ENCODE peak calls at places on chromosomes 11 and 22, in six cellular contexts. One of them, this sample, is unnamed.

GRCh38 chr11:32438883-32439487 is 3.6 kb upstream of the WT1 start:
- DNase-seq in NT2/D1: no peak
- DNase-seq in mesenchymal stem cell: peak
- DNase-seq in C1 segment of cervical spinal cord: no peak
- DNase-seq in NCI-H748 treated with DMSO at 0.1 percent for 48 hours: no peak
- DNase-seq in activated CD4-positive, alpha-beta T cell treated with anti-CD3 and anti-CD28 coated beads, Interleukin-2, amount 50 U/mL, for 48 hours: no peak
- DNase-seq in this sample: peak

GRCh38 chr11:60981515-60981914 is 10.0 kb downstream of the CD6 start:
- DNase-seq in NT2/D1: no peak
- DNase-seq in mesenchymal stem cell: no peak
- DNase-seq in activated CD4-positive, alpha-beta T cell treated with anti-CD3 and anti-CD28 coated beads, Interleukin-2, amount 50 U/mL, for 48 hours: peak
- DNase-seq in C1 segment of cervical spinal cord: no peak
- DNase-seq in NCI-H748 treated with DMSO at 0.1 percent for 48 hours: no peak
- DNase-seq in this sample: no peak

GRCh38 chr11:121722431-121723256 is 269.9 kb upstream of the SORL1-AS1 start:
- DNase-seq in NCI-H748 treated with DMSO at 0.1 percent for 48 hours: peak
- DNase-seq in C1 segment of cervical spinal cord: peak
- DNase-seq in mesenchymal stem cell: peak
- DNase-seq in activated CD4-positive, alpha-beta T cell treated with anti-CD3 and anti-CD28 coated beads, Interleukin-2, amount 50 U/mL, for 48 hours: no peak
- DNase-seq in NT2/D1: peak
- DNase-seq in this sample: no peak

GRCh38 chr22:49966716-49967332 is 6.3 kb downstream of the PIM3 start:
- DNase-seq in activated CD4-positive, alpha-beta T cell treated with anti-CD3 and anti-CD28 coated beads, Interleukin-2, amount 50 U/mL, for 48 hours: peak
- DNase-seq in mesenchymal stem cell: peak
- DNase-seq in NT2/D1: no peak
- DNase-seq in NCI-H748 treated with DMSO at 0.1 percent for 48 hours: no peak
- DNase-seq in C1 segment of cervical spinal cord: no peak
- DNase-seq in this sample: no peak

GRCh38 chr22:41092023-41092817 is at the start of gene EP300:
- DNase-seq in NCI-H748 treated with DMSO at 0.1 percent for 48 hours: peak
- DNase-seq in NT2/D1: peak
- DNase-seq in mesenchymal stem cell: peak
- DNase-seq in C1 segment of cervical spinal cord: peak
- DNase-seq in activated CD4-positive, alpha-beta T cell treated with anti-CD3 and anti-CD28 coated beads, Interleukin-2, amount 50 U/mL, for 48 hours: peak
- DNase-seq in this sample: peak

GRCh38 chr11:73622920-73623593 is 23.3 kb upstream of the PLEKHB1 start:
- DNase-seq in NCI-H748 treated with DMSO at 0.1 percent for 48 hours: no peak
- DNase-seq in NT2/D1: no peak
- DNase-seq in activated CD4-positive, alpha-beta T cell treated with anti-CD3 and anti-CD28 coated beads, Interleukin-2, amount 50 U/mL, for 48 hours: no peak
- DNase-seq in C1 segment of cervical spinal cord: no peak
- DNase-seq in mesenchymal stem cell: no peak
- DNase-seq in this sample: no peak

GRCh38 chr11:12353534-12353933 is 23.8 kb upstream of the PARVA start:
- DNase-seq in NCI-H748 treated with DMSO at 0.1 percent for 48 hours: no peak
- DNase-seq in mesenchymal stem cell: no peak
- DNase-seq in NT2/D1: no peak
- DNase-seq in C1 segment of cervical spinal cord: no peak
- DNase-seq in activated CD4-positive, alpha-beta T cell treated with anti-CD3 and anti-CD28 coated beads, Interleukin-2, amount 50 U/mL, for 48 hours: no peak
- DNase-seq in this sample: no peak

GRCh38 chr11:74720596-74721478 is 10.4 kb downstream of the CHRDL2 start:
- DNase-seq in mesenchymal stem cell: peak
- DNase-seq in NT2/D1: no peak
- DNase-seq in activated CD4-positive, alpha-beta T cell treated with anti-CD3 and anti-CD28 coated beads, Interleukin-2, amount 50 U/mL, for 48 hours: no peak
- DNase-seq in NCI-H748 treated with DMSO at 0.1 percent for 48 hours: no peak
- DNase-seq in C1 segment of cervical spinal cord: no peak
- DNase-seq in this sample: no peak